ENCODE peak calls at places on chromosome 12, in ten cellular contexts. M is naive B cell; O is Ammon's horn; D is activated T-cell treated with anti-CD3 and anti-CD28 coated beads, Interleukin-2, amount 50 U/mL, for 4 hours; H is NCI-H1417; U is stomach; Q is HS-27A; B is A549; E is MCF 10A; W is putamen. C is an unnamed sample.

GRCh38 chr12:77845831-77846230 is 15.1 kb downstream of the NAV3 start:
- DNase-seq in Q (no peak), H (no peak), B (no peak), U (no peak), M (no peak), O (no peak), D (no peak), E (peak), W (no peak), C (no peak)

GRCh38 chr12:51076235-51076930 is 7.0 kb downstream of the CSRNP2 start:
- DNase-seq in O (no peak), E (no peak), U (no peak), Q (no peak), B (no peak), M (no peak), H (no peak), D (no peak), W (no peak), C (peak)

GRCh38 chr12:19220861-19221466 is 91.4 kb downstream of the PLEKHA5 start:
- DNase-seq in H (no peak), B (no peak), D (no peak), O (no peak), U (no peak), W (no peak), M (no peak), E (peak), Q (no peak), C (no peak)

GRCh38 chr12:1724250-1724649 is 33.4 kb downstream of the ADIPOR2 start:
- DNase-seq in O (no peak), M (no peak), W (no peak), B (no peak), E (no peak), U (no peak), D (no peak), Q (no peak), H (no peak), C (no peak)

GRCh38 chr12:23559268-23559753 is 390.2 kb downstream of the SOX5 start:
- DNase-seq in U (no peak), O (no peak), B (no peak), E (no peak), H (no peak), M (no peak), W (no peak), D (no peak), Q (no peak), C (no peak)

GRCh38 chr12:4139191-4139590 is 134.4 kb upstream of the CCND2 start:
- DNase-seq in W (no peak), O (no peak), U (no peak), B (no peak), Q (no peak), H (no peak), D (no peak), M (no peak), E (no peak), C (no peak)

GRCh38 chr12:124480469-124481256 is 86.7 kb downstream of the NCOR2 start:
- DNase-seq in D (no peak), E (peak), Q (no peak), W (no peak), H (peak), U (peak), B (peak), O (no peak), M (no peak), C (peak)

GRCh38 chr12:121253638-121254335 is 42.7 kb downstream of the CAMKK2 start:
- DNase-seq in Q (no peak), U (no peak), E (no peak), D (no peak), W (no peak), B (no peak), H (no peak), O (no peak), M (no peak), C (no peak)

GRCh38 chr12:24864796-24865125 is 84.1 kb downstream of the BCAT1 start:
- DNase-seq in Q (peak), B (no peak), M (no peak), D (no peak), U (no peak), E (no peak), H (no peak), O (no peak), W (no peak), C (no peak)

GRCh38 chr12:27646149-27646548 is 50.1 kb upstream of the REP15 start:
- DNase-seq in W (no peak), Q (no peak), M (no peak), O (no peak), U (no peak), E (no peak), B (no peak), D (no peak), H (no peak), C (no peak)

GRCh38 chr12:47207005-47207717 is 127.4 kb upstream of the AMIGO2 start:
- DNase-seq in W (no peak), B (no peak), U (no peak), E (no peak), M (peak), Q (no peak), H (no peak), O (peak), D (no peak), C (peak)

GRCh38 chr12:68497112-68497511 is 113.6 kb upstream of the RAP1B start:
- DNase-seq in H (no peak), U (no peak), B (no peak), O (no peak), M (no peak), E (no peak), W (no peak), Q (no peak), D (no peak), C (no peak)

GRCh38 chr12:112121780-112122565 is 3.4 kb upstream of the TRAFD1 start:
- DNase-seq in H (no peak), E (peak), W (peak), B (peak), U (peak), Q (peak), O (peak), M (no peak), D (no peak), C (no peak)

GRCh38 chr12:132761032-132761910 is at the start of gene ANKLE2:
- DNase-seq in D (peak), Q (no peak), W (peak), U (peak), H (peak), B (peak), O (peak), M (peak), E (peak), C (peak)

GRCh38 chr12:6154730-6155459 is 30.4 kb upstream of the VWF start:
- DNase-seq in Q (no peak), M (no peak), U (no peak), O (no peak), B (no peak), D (no peak), H (no peak), W (no peak), E (no peak), C (no peak)

GRCh38 chr12:112905451-112906089 is 1.2 kb upstream of the OAS1 start:
- DNase-seq in O (no peak), D (no peak), M (no peak), H (no peak), E (peak), Q (no peak), U (no peak), B (no peak), W (no peak), C (no peak)

GRCh38 chr12:96427269-96427729 is 27.1 kb upstream of the CDK17 start:
- DNase-seq in B (peak), W (peak), D (no peak), E (peak), Q (peak), M (no peak), O (peak), U (peak), H (no peak), C (peak)

GRCh38 chr12:123532808-123533649 is 490 bp downstream of the RILPL1 start:
- DNase-seq in W (no peak), Q (no peak), U (peak), B (peak), O (peak), E (peak), M (no peak), D (no peak), H (peak), C (no peak)

GRCh38 chr12:10966314-10966713 is 20.4 kb downstream of the TAS2R50 start:
- DNase-seq in O (no peak), H (no peak), D (no peak), E (no peak), U (no peak), Q (no peak), W (no peak), B (no peak), M (no peak), C (no peak)

GRCh38 chr12:66885115-66885875 is 206.4 kb upstream of the GRIP1 start:
- DNase-seq in D (no peak), M (no peak), B (no peak), W (no peak), E (no peak), H (no peak), U (no peak), O (no peak), Q (no peak), C (no peak)

GRCh38 chr12:69481133-69481532 is 10.9 kb downstream of the FRS2 start:
- DNase-seq in Q (no peak), W (no peak), B (no peak), D (no peak), U (no peak), O (no peak), M (no peak), H (no peak), E (no peak), C (no peak)

GRCh38 chr12:22529281-22530060 is 14.9 kb downstream of the C2CD5 start:
- DNase-seq in O (no peak), Q (no peak), M (peak), E (peak), B (peak), U (no peak), H (no peak), D (no peak), W (no peak), C (no peak)

GRCh38 chr12:42482820-42483533 is 106.6 kb downstream of the PRICKLE1 start:
- DNase-seq in D (peak), H (peak), M (peak), Q (peak), U (peak), E (peak), B (peak), O (peak), W (no peak), C (peak)